ENCODE peak calls at places on chromosomes 11 and 22, in nine cellular contexts. H is A549, T is tibial nerve, L is uterus, E is Peyer's patch, B is kidney, Z is GM23338, G is right lobe of liver, Y is H9. V is an unnamed sample.

GRCh38 chr22:20963201-20964052 is 3.6 kb upstream of the AIFM3 start:
- DNase-seq in H (no peak), T (no peak), L (no peak), E (no peak), B (no peak), Z (no peak), G (no peak), Y (no peak), V (peak; percentile 82)

GRCh38 chr22:24517446-24517845 is 22.3 kb downstream of the UPB1 start:
- DNase-seq in H (no peak), T (no peak), L (no peak), E (no peak), B (no peak), Z (no peak), G (no peak), Y (no peak), V (peak; percentile 41)

GRCh38 chr22:39493759-39494158 is 8.3 kb upstream of the MIEF1 start:
- DNase-seq in H (no peak), T (no peak), L (no peak), E (no peak), B (peak; percentile 15), Z (no peak), G (no peak), Y (no peak), V (peak; percentile 98)

GRCh38 chr22:29342177-29342576 is 26.7 kb upstream of the RASL10A start:
- DNase-seq in H (no peak), T (no peak), L (no peak), E (no peak), B (no peak), Z (no peak), G (no peak), Y (no peak), V (no peak)

GRCh38 chr11:64809781-64810241 is 540 bp downstream of the MEN1 start:
- DNase-seq in H (peak; percentile 17), T (no peak), L (no peak), E (peak; percentile 25), B (peak; percentile 83), Z (peak; percentile 81), G (no peak), Y (peak; percentile 77), V (peak; percentile 90)

GRCh38 chr11:102802341-102802740 is 4.4 kb upstream of the MMP1 start:
- DNase-seq in H (no peak), T (no peak), L (no peak), E (no peak), B (no peak), Z (no peak), G (no peak), Y (no peak), V (peak; percentile 49)

GRCh38 chr22:45992737-45993136 is 15.8 kb upstream of the WNT7B start:
- DNase-seq in H (no peak), T (no peak), L (no peak), E (no peak), B (no peak), Z (no peak), G (no peak), Y (no peak), V (peak; percentile 37)

GRCh38 chr22:36220457-36220921 is 18.8 kb downstream of the APOL2 start:
- DNase-seq in H (no peak), T (peak; percentile 55), L (peak; percentile 63), E (no peak), B (no peak), Z (peak; percentile 48), G (no peak), Y (peak; percentile 54), V (peak; percentile 82)

GRCh38 chr11:76791861-76792260 is 8.7 kb downstream of the TSKU start:
- DNase-seq in H (no peak), T (no peak), L (no peak), E (no peak), B (no peak), Z (no peak), G (peak; percentile 53), Y (peak; percentile 17), V (peak; percentile 89)

GRCh38 chr22:37804502-37804885 is 3.2 kb upstream of the GCAT start:
- DNase-seq in H (no peak), T (no peak), L (no peak), E (no peak), B (no peak), Z (peak; percentile 27), G (no peak), Y (no peak), V (peak; percentile 95)

GRCh38 chr11:35134403-35135126 is 4.4 kb upstream of the CD44 start:
- DNase-seq in H (no peak), T (no peak), L (no peak), E (no peak), B (no peak), Z (no peak), G (no peak), Y (no peak), V (no peak)

GRCh38 chr11:134846776-134847722 is 435.0 kb upstream of the B3GAT1 start:
- DNase-seq in H (no peak), T (no peak), L (no peak), E (no peak), B (no peak), Z (no peak), G (no peak), Y (peak; percentile 19), V (no peak)

GRCh38 chr22:27397948-27398330 is 403.6 kb downstream of the MN1 start:
- DNase-seq in H (no peak), T (no peak), L (peak; percentile 61), E (no peak), B (peak; percentile 88), Z (no peak), G (no peak), Y (no peak), V (no peak)

GRCh38 chr11:116272181-116272789 is 500.5 kb downstream of the BUD13 start:
- DNase-seq in H (no peak), T (no peak), L (no peak), E (no peak), B (no peak), Z (peak; percentile 56), G (no peak), Y (no peak), V (no peak)
- TF ChIP-seq CTCF in H (no peak), T (no peak), L (no peak), E (no peak), B (no peak), Z (peak; percentile 45), G (no peak), Y (peak; percentile 28), V (no peak)

GRCh38 chr11:57712256-57713150 is at the start of gene TMX2:
- DNase-seq in H (peak; percentile 95), T (peak; percentile 92), L (peak; percentile 95), E (peak; percentile 91), B (peak; percentile 97), Z (peak; percentile 98), G (peak; percentile 95), Y (peak; percentile 96), V (peak; percentile 96)

GRCh38 chr11:57709802-57710367 is 2.1 kb downstream of the MED19 start:
- DNase-seq in H (no peak), T (no peak), L (no peak), E (no peak), B (no peak), Z (no peak), G (no peak), Y (no peak), V (no peak)

GRCh38 chr11:57711414-57712255 is at the start of gene MED19:
- DNase-seq in H (peak; percentile 75), T (peak; percentile 28), L (peak; percentile 65), E (peak; percentile 76), B (peak; percentile 95), Z (peak; percentile 99), G (peak; percentile 90), Y (peak; percentile 98), V (peak; percentile 85)

GRCh38 chr11:57713849-57714248 is 1.5 kb downstream of the TMX2 start:
- DNase-seq in H (no peak), T (no peak), L (no peak), E (no peak), B (no peak), Z (no peak), G (no peak), Y (no peak), V (peak; percentile 23)
- H3K27ac ChIP-seq in H (peak overlapping the region; percentile 92), T (no peak overlapping the region), L (no peak overlapping the region), E (no peak overlapping the region), B (no peak overlapping the region), Z (no peak overlapping the region), G (no peak overlapping the region), Y (no peak overlapping the region), V (peak overlapping the region; percentile 93)

GRCh38 chr11:44728085-44728410 is 1.3 kb downstream of the TSPAN18 start:
- DNase-seq in H (no peak), T (no peak), L (no peak), E (no peak), B (no peak), Z (no peak), G (no peak), Y (no peak), V (no peak)
- TF ChIP-seq CTCF in H (peak; percentile 6), T (no peak), L (no peak), E (no peak), B (no peak), Z (no peak), G (no peak), Y (peak; percentile 22), V (no peak)

DNA sequence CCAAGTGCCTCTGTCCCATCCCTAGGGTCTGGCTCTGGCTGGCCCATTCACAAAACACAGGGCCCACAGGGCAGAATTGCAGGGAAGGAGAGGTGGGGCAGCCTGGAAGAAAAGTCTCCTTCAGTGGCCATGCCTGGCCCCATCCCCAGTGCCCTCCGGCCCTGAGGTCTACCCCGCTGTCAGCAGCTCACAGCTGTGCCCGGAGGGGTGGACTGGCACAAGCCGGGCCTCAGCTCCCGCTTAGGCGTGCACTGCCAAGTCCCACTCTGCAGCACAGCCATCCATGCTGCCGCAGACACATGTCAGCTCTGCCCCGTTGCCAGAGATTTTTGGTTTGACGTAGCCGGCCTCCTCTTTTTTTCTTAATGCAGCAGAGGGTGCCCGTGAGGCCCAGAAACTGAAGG is 3.9 kb upstream of the SCN2B start:
- DNase-seq in H (no peak), T (peak; percentile 45), L (peak; percentile 64), E (no peak), B (no peak), Z (peak; percentile 89), G (peak; percentile 45), Y (peak; percentile 81), V (no peak)
- H3K27ac ChIP-seq in H (peak overlapping the region; percentile 68), T (peak overlapping the region; percentile 40), L (no peak overlapping the region), E (no peak overlapping the region), B (no peak overlapping the region), Z (no peak overlapping the region), G (no peak overlapping the region), Y (no peak overlapping the region), V (no peak overlapping the region)

DNA sequence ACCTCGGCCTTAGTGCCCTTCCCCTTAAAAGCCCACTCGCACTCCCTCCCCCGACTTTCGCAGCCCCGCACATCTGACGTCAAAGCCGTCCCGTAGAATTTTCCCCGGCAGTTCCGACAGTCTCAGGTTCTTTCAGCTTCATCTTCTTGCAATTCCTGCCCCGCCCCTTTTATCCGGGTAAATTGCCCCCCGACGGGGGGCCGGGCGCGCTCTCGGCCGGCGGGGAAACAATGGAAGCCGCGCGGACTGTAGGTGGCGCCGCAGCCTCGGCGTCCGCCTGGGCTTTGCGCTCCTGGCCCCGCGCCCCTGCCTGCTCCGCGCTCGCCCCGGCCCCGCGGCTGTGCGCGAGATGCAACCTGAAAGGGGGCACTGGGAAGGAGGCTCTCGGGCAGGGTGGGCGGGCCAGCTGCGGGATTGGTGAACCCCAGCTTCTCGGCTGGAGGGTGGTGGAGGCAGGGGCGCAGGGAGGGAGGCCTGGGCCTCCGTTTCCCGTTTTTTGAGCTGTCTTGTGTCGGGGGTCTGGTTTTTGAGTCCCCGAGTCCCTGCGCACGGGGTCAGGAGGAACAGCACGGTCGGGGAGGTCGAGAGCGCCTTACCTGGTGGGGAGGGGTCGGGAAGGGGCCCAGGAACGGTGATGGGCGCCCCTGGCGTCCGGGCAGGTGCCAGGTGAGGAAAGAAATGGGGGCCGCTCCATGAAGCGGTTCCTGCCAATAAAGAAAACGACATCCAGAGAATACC is 855 bp upstream of the FGF19 start:
- DNase-seq in H (peak; percentile 60), T (no peak), L (no peak), E (no peak), B (no peak), Z (peak; percentile 98), G (no peak), Y (peak; percentile 94), V (peak; percentile 89)
- TF ChIP-seq CTCF in H (peak; percentile 89), T (peak; percentile 39), L (no peak), E (peak; percentile 28), B (peak; percentile 29), Z (peak; percentile 76), G (peak; percentile 42), Y (peak; percentile 74), V (peak; percentile 30)